ENCODE peak calls at places on chromosomes 5 and 9, in seven cellular contexts. One of them, this sample, is unnamed.

GRCh38 chr5:149425729-149426128 is 46.6 kb upstream of the IL17B start:
- DNase-seq in activated CD8-positive, alpha-beta memory T cell treated with anti-CD3 and anti-CD28 coated beads for 48 hours: no peak
- DNase-seq in caudate nucleus: no peak
- DNase-seq in nephron progenitor cell: no peak
- DNase-seq in stimulated activated CD4-positive, alpha-beta T cell treated with anti-CD3 and anti-CD28 coated beads, Interleukin-1b, Interleukin-23, amount 100 ng/mL, for 24 hours: no peak
- DNase-seq in germinal center: no peak
- DNase-seq in posterior cingulate gyrus: no peak
- DNase-seq in this sample: no peak

GRCh38 chr5:4584982-4585381 is 555.1 kb upstream of the ADAMTS16 start:
- DNase-seq in posterior cingulate gyrus: peak; percentile 91
- DNase-seq in stimulated activated CD4-positive, alpha-beta T cell treated with anti-CD3 and anti-CD28 coated beads, Interleukin-1b, Interleukin-23, amount 100 ng/mL, for 24 hours: no peak
- DNase-seq in activated CD8-positive, alpha-beta memory T cell treated with anti-CD3 and anti-CD28 coated beads for 48 hours: no peak
- DNase-seq in nephron progenitor cell: no peak
- DNase-seq in germinal center: no peak
- DNase-seq in caudate nucleus: no peak
- DNase-seq in this sample: no peak

GRCh38 chr9:19460258-19460657 is 51.4 kb downstream of the ACER2 start:
- DNase-seq in stimulated activated CD4-positive, alpha-beta T cell treated with anti-CD3 and anti-CD28 coated beads, Interleukin-1b, Interleukin-23, amount 100 ng/mL, for 24 hours: no peak
- DNase-seq in activated CD8-positive, alpha-beta memory T cell treated with anti-CD3 and anti-CD28 coated beads for 48 hours: no peak
- DNase-seq in germinal center: no peak
- DNase-seq in nephron progenitor cell: no peak
- DNase-seq in caudate nucleus: no peak
- DNase-seq in posterior cingulate gyrus: no peak
- DNase-seq in this sample: no peak

GRCh38 chr5:83387041-83387440 is 84.5 kb upstream of the VCAN start:
- DNase-seq in germinal center: no peak
- DNase-seq in posterior cingulate gyrus: no peak
- DNase-seq in activated CD8-positive, alpha-beta memory T cell treated with anti-CD3 and anti-CD28 coated beads for 48 hours: no peak
- DNase-seq in caudate nucleus: no peak
- DNase-seq in stimulated activated CD4-positive, alpha-beta T cell treated with anti-CD3 and anti-CD28 coated beads, Interleukin-1b, Interleukin-23, amount 100 ng/mL, for 24 hours: no peak
- DNase-seq in nephron progenitor cell: no peak
- DNase-seq in this sample: no peak

GRCh38 chr9:95018099-95018927 is 291.8 kb downstream of the AOPEP start:
- DNase-seq in activated CD8-positive, alpha-beta memory T cell treated with anti-CD3 and anti-CD28 coated beads for 48 hours: no peak
- DNase-seq in nephron progenitor cell: no peak
- DNase-seq in germinal center: no peak
- DNase-seq in posterior cingulate gyrus: peak; percentile 88
- DNase-seq in caudate nucleus: no peak
- DNase-seq in stimulated activated CD4-positive, alpha-beta T cell treated with anti-CD3 and anti-CD28 coated beads, Interleukin-1b, Interleukin-23, amount 100 ng/mL, for 24 hours: no peak
- DNase-seq in this sample: no peak

GRCh38 chr9:77956555-77956954 is 75.1 kb downstream of the GNAQ start:
- DNase-seq in activated CD8-positive, alpha-beta memory T cell treated with anti-CD3 and anti-CD28 coated beads for 48 hours: no peak
- DNase-seq in caudate nucleus: no peak
- DNase-seq in germinal center: no peak
- DNase-seq in posterior cingulate gyrus: no peak
- DNase-seq in stimulated activated CD4-positive, alpha-beta T cell treated with anti-CD3 and anti-CD28 coated beads, Interleukin-1b, Interleukin-23, amount 100 ng/mL, for 24 hours: no peak
- DNase-seq in nephron progenitor cell: no peak
- DNase-seq in this sample: no peak

GRCh38 chr9:136644343-136644592 is 18.4 kb upstream of the EGFL7 start:
- DNase-seq in caudate nucleus: no peak
- DNase-seq in nephron progenitor cell: no peak
- DNase-seq in posterior cingulate gyrus: no peak
- DNase-seq in germinal center: no peak
- DNase-seq in activated CD8-positive, alpha-beta memory T cell treated with anti-CD3 and anti-CD28 coated beads for 48 hours: no peak
- DNase-seq in stimulated activated CD4-positive, alpha-beta T cell treated with anti-CD3 and anti-CD28 coated beads, Interleukin-1b, Interleukin-23, amount 100 ng/mL, for 24 hours: no peak
- DNase-seq in this sample: peak; percentile 71

GRCh38 chr9:89786650-89787049 is 181.8 kb downstream of the GADD45G start:
- DNase-seq in caudate nucleus: no peak
- DNase-seq in activated CD8-positive, alpha-beta memory T cell treated with anti-CD3 and anti-CD28 coated beads for 48 hours: no peak
- DNase-seq in nephron progenitor cell: no peak
- DNase-seq in germinal center: no peak
- DNase-seq in stimulated activated CD4-positive, alpha-beta T cell treated with anti-CD3 and anti-CD28 coated beads, Interleukin-1b, Interleukin-23, amount 100 ng/mL, for 24 hours: no peak
- DNase-seq in posterior cingulate gyrus: no peak
- DNase-seq in this sample: no peak

GRCh38 chr9:26789959-26790358 is 102.6 kb downstream of the CAAP1 start:
- DNase-seq in posterior cingulate gyrus: no peak
- DNase-seq in nephron progenitor cell: no peak
- DNase-seq in activated CD8-positive, alpha-beta memory T cell treated with anti-CD3 and anti-CD28 coated beads for 48 hours: no peak
- DNase-seq in caudate nucleus: no peak
- DNase-seq in germinal center: no peak
- DNase-seq in stimulated activated CD4-positive, alpha-beta T cell treated with anti-CD3 and anti-CD28 coated beads, Interleukin-1b, Interleukin-23, amount 100 ng/mL, for 24 hours: no peak
- DNase-seq in this sample: no peak

GRCh38 chr5:175131432-175131831 is 312.6 kb downstream of the DRD1 start:
- DNase-seq in activated CD8-positive, alpha-beta memory T cell treated with anti-CD3 and anti-CD28 coated beads for 48 hours: no peak
- DNase-seq in nephron progenitor cell: no peak
- DNase-seq in stimulated activated CD4-positive, alpha-beta T cell treated with anti-CD3 and anti-CD28 coated beads, Interleukin-1b, Interleukin-23, amount 100 ng/mL, for 24 hours: no peak
- DNase-seq in posterior cingulate gyrus: no peak
- DNase-seq in caudate nucleus: no peak
- DNase-seq in germinal center: no peak
- DNase-seq in this sample: no peak

GRCh38 chr5:37668524-37669047 is 171.3 kb downstream of the GDNF start:
- DNase-seq in activated CD8-positive, alpha-beta memory T cell treated with anti-CD3 and anti-CD28 coated beads for 48 hours: no peak
- DNase-seq in stimulated activated CD4-positive, alpha-beta T cell treated with anti-CD3 and anti-CD28 coated beads, Interleukin-1b, Interleukin-23, amount 100 ng/mL, for 24 hours: no peak
- DNase-seq in germinal center: no peak
- DNase-seq in caudate nucleus: no peak
- DNase-seq in posterior cingulate gyrus: no peak
- DNase-seq in nephron progenitor cell: no peak
- DNase-seq in this sample: no peak

GRCh38 chr9:16191691-16192402 is 639.0 kb downstream of the CCDC171 start:
- DNase-seq in posterior cingulate gyrus: peak; percentile 92
- DNase-seq in activated CD8-positive, alpha-beta memory T cell treated with anti-CD3 and anti-CD28 coated beads for 48 hours: no peak
- DNase-seq in caudate nucleus: peak; percentile 1
- DNase-seq in nephron progenitor cell: peak; percentile 88
- DNase-seq in stimulated activated CD4-positive, alpha-beta T cell treated with anti-CD3 and anti-CD28 coated beads, Interleukin-1b, Interleukin-23, amount 100 ng/mL, for 24 hours: peak; percentile 14
- DNase-seq in germinal center: peak; percentile 45
- DNase-seq in this sample: peak; percentile 1

GRCh38 chr5:134902071-134902801 is 2.7 kb upstream of the PCBD2 start:
- DNase-seq in stimulated activated CD4-positive, alpha-beta T cell treated with anti-CD3 and anti-CD28 coated beads, Interleukin-1b, Interleukin-23, amount 100 ng/mL, for 24 hours: no peak
- DNase-seq in activated CD8-positive, alpha-beta memory T cell treated with anti-CD3 and anti-CD28 coated beads for 48 hours: no peak
- DNase-seq in germinal center: peak; percentile 73
- DNase-seq in caudate nucleus: no peak
- DNase-seq in nephron progenitor cell: no peak
- DNase-seq in posterior cingulate gyrus: no peak
- DNase-seq in this sample: peak; percentile 67

GRCh38 chr5:36407396-36407795 is 105.7 kb upstream of the RANBP3L start:
- DNase-seq in nephron progenitor cell: no peak
- DNase-seq in posterior cingulate gyrus: no peak
- DNase-seq in germinal center: no peak
- DNase-seq in caudate nucleus: no peak
- DNase-seq in stimulated activated CD4-positive, alpha-beta T cell treated with anti-CD3 and anti-CD28 coated beads, Interleukin-1b, Interleukin-23, amount 100 ng/mL, for 24 hours: no peak
- DNase-seq in activated CD8-positive, alpha-beta memory T cell treated with anti-CD3 and anti-CD28 coated beads for 48 hours: no peak
- DNase-seq in this sample: no peak

GRCh38 chr9:113220467-113221002 is 542 bp downstream of the FKBP15 start:
- DNase-seq in activated CD8-positive, alpha-beta memory T cell treated with anti-CD3 and anti-CD28 coated beads for 48 hours: no peak
- DNase-seq in nephron progenitor cell: no peak
- DNase-seq in caudate nucleus: no peak
- DNase-seq in germinal center: no peak
- DNase-seq in posterior cingulate gyrus: no peak
- DNase-seq in stimulated activated CD4-positive, alpha-beta T cell treated with anti-CD3 and anti-CD28 coated beads, Interleukin-1b, Interleukin-23, amount 100 ng/mL, for 24 hours: no peak
- DNase-seq in this sample: no peak

GRCh38 chr5:40497573-40497972 is 182.1 kb upstream of the PTGER4 start:
- DNase-seq in germinal center: no peak
- DNase-seq in activated CD8-positive, alpha-beta memory T cell treated with anti-CD3 and anti-CD28 coated beads for 48 hours: no peak
- DNase-seq in posterior cingulate gyrus: no peak
- DNase-seq in caudate nucleus: no peak
- DNase-seq in nephron progenitor cell: no peak
- DNase-seq in stimulated activated CD4-positive, alpha-beta T cell treated with anti-CD3 and anti-CD28 coated beads, Interleukin-1b, Interleukin-23, amount 100 ng/mL, for 24 hours: no peak
- DNase-seq in this sample: no peak

GRCh38 chr5:67998709-67999251 is 216.8 kb upstream of the PIK3R1 start:
- DNase-seq in nephron progenitor cell: no peak
- DNase-seq in stimulated activated CD4-positive, alpha-beta T cell treated with anti-CD3 and anti-CD28 coated beads, Interleukin-1b, Interleukin-23, amount 100 ng/mL, for 24 hours: no peak
- DNase-seq in activated CD8-positive, alpha-beta memory T cell treated with anti-CD3 and anti-CD28 coated beads for 48 hours: no peak
- DNase-seq in caudate nucleus: peak; percentile 13
- DNase-seq in posterior cingulate gyrus: peak; percentile 86
- DNase-seq in germinal center: no peak
- DNase-seq in this sample: no peak

GRCh38 chr9:128913995-128914772 is 6.6 kb upstream of the PHYHD1 start:
- DNase-seq in posterior cingulate gyrus: no peak
- DNase-seq in germinal center: no peak
- DNase-seq in nephron progenitor cell: no peak
- DNase-seq in stimulated activated CD4-positive, alpha-beta T cell treated with anti-CD3 and anti-CD28 coated beads, Interleukin-1b, Interleukin-23, amount 100 ng/mL, for 24 hours: no peak
- DNase-seq in caudate nucleus: no peak
- DNase-seq in activated CD8-positive, alpha-beta memory T cell treated with anti-CD3 and anti-CD28 coated beads for 48 hours: no peak
- DNase-seq in this sample: no peak

GRCh38 chr5:36090033-36090432 is 23.4 kb upstream of the UGT3A2 start:
- DNase-seq in nephron progenitor cell: no peak
- DNase-seq in posterior cingulate gyrus: no peak
- DNase-seq in stimulated activated CD4-positive, alpha-beta T cell treated with anti-CD3 and anti-CD28 coated beads, Interleukin-1b, Interleukin-23, amount 100 ng/mL, for 24 hours: no peak
- DNase-seq in caudate nucleus: no peak
- DNase-seq in germinal center: no peak
- DNase-seq in activated CD8-positive, alpha-beta memory T cell treated with anti-CD3 and anti-CD28 coated beads for 48 hours: no peak
- DNase-seq in this sample: peak; percentile 64

GRCh38 chr9:95090871-95091573 is 226.5 kb downstream of the FANCC start:
- DNase-seq in stimulated activated CD4-positive, alpha-beta T cell treated with anti-CD3 and anti-CD28 coated beads, Interleukin-1b, Interleukin-23, amount 100 ng/mL, for 24 hours: no peak
- DNase-seq in germinal center: no peak
- DNase-seq in activated CD8-positive, alpha-beta memory T cell treated with anti-CD3 and anti-CD28 coated beads for 48 hours: no peak
- DNase-seq in caudate nucleus: no peak
- DNase-seq in posterior cingulate gyrus: peak; percentile 90
- DNase-seq in nephron progenitor cell: no peak
- DNase-seq in this sample: no peak

GRCh38 chr9:120617637-120617979 is 37.6 kb upstream of the CDK5RAP2 start:
- DNase-seq in caudate nucleus: no peak
- DNase-seq in activated CD8-positive, alpha-beta memory T cell treated with anti-CD3 and anti-CD28 coated beads for 48 hours: no peak
- DNase-seq in stimulated activated CD4-positive, alpha-beta T cell treated with anti-CD3 and anti-CD28 coated beads, Interleukin-1b, Interleukin-23, amount 100 ng/mL, for 24 hours: no peak
- DNase-seq in posterior cingulate gyrus: no peak
- DNase-seq in nephron progenitor cell: no peak
- DNase-seq in germinal center: no peak
- DNase-seq in this sample: peak; percentile 32

GRCh38 chr9:14311940-14312572 is 1.9 kb downstream of the NFIB start:
- DNase-seq in germinal center: no peak
- DNase-seq in posterior cingulate gyrus: no peak
- DNase-seq in nephron progenitor cell: no peak
- DNase-seq in stimulated activated CD4-positive, alpha-beta T cell treated with anti-CD3 and anti-CD28 coated beads, Interleukin-1b, Interleukin-23, amount 100 ng/mL, for 24 hours: no peak
- DNase-seq in activated CD8-positive, alpha-beta memory T cell treated with anti-CD3 and anti-CD28 coated beads for 48 hours: no peak
- DNase-seq in caudate nucleus: no peak
- DNase-seq in this sample: no peak

GRCh38 chr9:32701321-32702022 is 66.0 kb upstream of the TAF1L start:
- DNase-seq in stimulated activated CD4-positive, alpha-beta T cell treated with anti-CD3 and anti-CD28 coated beads, Interleukin-1b, Interleukin-23, amount 100 ng/mL, for 24 hours: no peak
- DNase-seq in nephron progenitor cell: no peak
- DNase-seq in germinal center: no peak
- DNase-seq in caudate nucleus: no peak
- DNase-seq in posterior cingulate gyrus: no peak
- DNase-seq in activated CD8-positive, alpha-beta memory T cell treated with anti-CD3 and anti-CD28 coated beads for 48 hours: no peak
- DNase-seq in this sample: no peak

This sample was measured in AML-193.